ENCODE peak calls at places on chromosomes 16 and 17, in eight cellular contexts. R is AG10803, Y is A549, V is uterus, Q is choroid plexus epithelial cell, F is body of pancreas, Z is AG09319, X is left lung. N is an unnamed sample.

GRCh38 chr16:62829615-62830014 is 793.4 kb upstream of the CDH8 start:
- DNase-seq in R (no peak), Y (no peak), V (no peak), Q (no peak), F (no peak), Z (no peak), X (no peak), N (no peak)

GRCh38 chr17:57962441-57963148 is 7.4 kb upstream of the CUEDC1 start:
- DNase-seq in R (no peak), Y (no peak), V (no peak), Q (no peak), F (no peak), Z (no peak), X (no peak), N (no peak)

GRCh38 chr16:81465375-81465943 is 20.9 kb downstream of the CMIP start:
- DNase-seq in R (no peak), Y (no peak), V (no peak), Q (no peak), F (peak), Z (no peak), X (no peak), N (no peak)

GRCh38 chr16:67024384-67024896 is 4.5 kb upstream of the CBFB start:
- DNase-seq in R (no peak), Y (no peak), V (peak), Q (no peak), F (no peak), Z (no peak), X (no peak), N (no peak)

GRCh38 chr17:81386141-81386645 is 9.1 kb upstream of the BAHCC1 start:
- DNase-seq in R (no peak), Y (no peak), V (no peak), Q (no peak), F (peak), Z (no peak), X (no peak), N (no peak)

GRCh38 chr17:36612323-36612722 is 10.9 kb downstream of the MRM1 start:
- DNase-seq in R (no peak), Y (no peak), V (no peak), Q (no peak), F (no peak), Z (no peak), X (no peak), N (no peak)

GRCh38 chr17:72177738-72178137 is 56.9 kb downstream of the SOX9 start:
- DNase-seq in R (no peak), Y (no peak), V (no peak), Q (no peak), F (no peak), Z (no peak), X (no peak), N (no peak)

GRCh38 chr17:16287563-16288027 is 65.7 kb downstream of the CENPV start:
- DNase-seq in R (peak), Y (peak), V (no peak), Q (peak), F (no peak), Z (peak), X (no peak), N (no peak)

GRCh38 chr17:7572338-7572587 is 7.2 kb upstream of the CD68 start:
- DNase-seq in R (no peak), Y (no peak), V (no peak), Q (no peak), F (no peak), Z (no peak), X (no peak), N (no peak)

GRCh38 chr17:71423871-71424546 is 696.8 kb upstream of the SOX9 start:
- DNase-seq in R (peak), Y (peak), V (no peak), Q (peak), F (no peak), Z (no peak), X (no peak), N (no peak)

GRCh38 chr16:50245417-50246298 is 20.7 kb upstream of the ADCY7 start:
- DNase-seq in R (peak), Y (peak), V (no peak), Q (peak), F (peak), Z (no peak), X (peak), N (peak)

GRCh38 chr17:69417545-69418483 is 3.3 kb downstream of the MAP2K6 start:
- DNase-seq in R (no peak), Y (no peak), V (no peak), Q (peak), F (no peak), Z (no peak), X (no peak), N (no peak)

GRCh38 chr16:22424161-22424937 is 49.9 kb upstream of the CDR2 start:
- DNase-seq in R (peak), Y (no peak), V (peak), Q (no peak), F (peak), Z (peak), X (no peak), N (no peak)

GRCh38 chr17:9252525-9252924 is 231.2 kb downstream of the NTN1 start:
- DNase-seq in R (no peak), Y (no peak), V (no peak), Q (no peak), F (no peak), Z (no peak), X (no peak), N (no peak)

GRCh38 chr17:45430006-45430737 is 2.5 kb downstream of the ARHGAP27 start:
- DNase-seq in R (no peak), Y (no peak), V (no peak), Q (no peak), F (no peak), Z (no peak), X (peak), N (no peak)

GRCh38 chr17:44188757-44189403 is 2.1 kb downstream of the TMUB2 start:
- DNase-seq in R (no peak), Y (no peak), V (no peak), Q (no peak), F (no peak), Z (no peak), X (peak), N (no peak)

GRCh38 chr16:19696312-19696711 is 21.7 kb downstream of the KNOP1 start:
- DNase-seq in R (peak), Y (peak), V (peak), Q (peak), F (peak), Z (peak), X (no peak), N (no peak)

GRCh38 chr17:49516190-49516589 is 21.1 kb downstream of the NGFR start:
- DNase-seq in R (no peak), Y (no peak), V (peak), Q (peak), F (no peak), Z (no peak), X (no peak), N (no peak)

GRCh38 chr16:50440531-50440930 is 71.7 kb upstream of the BRD7 start:
- DNase-seq in R (no peak), Y (no peak), V (no peak), Q (no peak), F (no peak), Z (no peak), X (no peak), N (no peak)

GRCh38 chr16:27179500-27180072 is 23.7 kb upstream of the KDM8 start:
- DNase-seq in R (peak), Y (peak), V (peak), Q (peak), F (peak), Z (no peak), X (peak), N (peak)

GRCh38 chr17:40547079-40547784 is 18.0 kb downstream of the CCR7 start:
- DNase-seq in R (no peak), Y (no peak), V (peak), Q (no peak), F (peak), Z (no peak), X (no peak), N (no peak)

GRCh38 chr17:50062323-50063243 is 6.7 kb downstream of the ITGA3 start:
- DNase-seq in R (peak), Y (peak), V (peak), Q (peak), F (peak), Z (no peak), X (peak), N (no peak)

GRCh38 chr17:38403491-38403890 is 24.8 kb upstream of the ARHGAP23 start:
- DNase-seq in R (peak), Y (peak), V (no peak), Q (peak), F (no peak), Z (no peak), X (no peak), N (no peak)

GRCh38 chr16:23448392-23448791 is 4.6 kb downstream of the COG7 start:
- DNase-seq in R (no peak), Y (peak), V (no peak), Q (peak), F (no peak), Z (no peak), X (no peak), N (no peak)

GRCh38 chr17:3750926-3751325 is 27.2 kb downstream of the HASPIN start:
- DNase-seq in R (no peak), Y (no peak), V (no peak), Q (no peak), F (no peak), Z (no peak), X (no peak), N (no peak)

GRCh38 chr17:82664701-82665182 is 16.5 kb upstream of the WDR45B start:
- DNase-seq in R (no peak), Y (no peak), V (no peak), Q (no peak), F (no peak), Z (no peak), X (peak), N (peak)

GRCh38 chr17:38897671-38898290 is 27.6 kb upstream of the LASP1NB start:
- DNase-seq in R (no peak), Y (no peak), V (no peak), Q (no peak), F (no peak), Z (no peak), X (no peak), N (no peak)

GRCh38 chr17:50889528-50890118 is 23.5 kb upstream of the TOB1 start:
- DNase-seq in R (no peak), Y (no peak), V (no peak), Q (no peak), F (no peak), Z (no peak), X (no peak), N (no peak)

GRCh38 chr16:53901396-53901795 is 197.4 kb downstream of the FTO start:
- DNase-seq in R (no peak), Y (no peak), V (no peak), Q (no peak), F (no peak), Z (no peak), X (no peak), N (no peak)

GRCh38 chr17:63774982-63775290 is 966 bp downstream of the DDX42 start:
- DNase-seq in R (peak), Y (no peak), V (no peak), Q (no peak), F (no peak), Z (no peak), X (no peak), N (no peak)

GRCh38 chr16:6969594-6969993 is 363.1 kb upstream of the RBFOX1 start:
- DNase-seq in R (no peak), Y (no peak), V (no peak), Q (no peak), F (no peak), Z (no peak), X (no peak), N (no peak)

GRCh38 chr17:21689604-21690003 is 2.7 kb upstream of the KCNJ18 start:
- DNase-seq in R (peak), Y (peak), V (peak), Q (peak), F (peak), Z (peak), X (peak), N (no peak)

GRCh38 chr16:75497558-75497957 is 2.3 kb upstream of the CHST6 start:
- DNase-seq in R (no peak), Y (no peak), V (no peak), Q (no peak), F (peak), Z (no peak), X (no peak), N (no peak)

GRCh38 chr16:81581107-81581506 is 136.5 kb downstream of the CMIP start:
- DNase-seq in R (no peak), Y (no peak), V (no peak), Q (no peak), F (no peak), Z (no peak), X (no peak), N (no peak)

GRCh38 chr16:88524973-88525662 is 45.1 kb upstream of the ZC3H18 start:
- DNase-seq in R (no peak), Y (no peak), V (no peak), Q (no peak), F (peak), Z (no peak), X (peak), N (no peak)

GRCh38 chr17:72287586-72287985 is 166.8 kb downstream of the SOX9 start:
- DNase-seq in R (no peak), Y (no peak), V (no peak), Q (peak), F (peak), Z (no peak), X (no peak), N (no peak)

GRCh38 chr17:1744551-1745512 is 2.2 kb downstream of the SERPINF2 start:
- DNase-seq in R (no peak), Y (no peak), V (peak), Q (no peak), F (no peak), Z (no peak), X (no peak), N (no peak)

GRCh38 chr17:44097110-44097810 is 26.2 kb downstream of the HDAC5 start:
- DNase-seq in R (peak), Y (peak), V (no peak), Q (peak), F (peak), Z (no peak), X (no peak), N (no peak)

GRCh38 chr17:75652934-75653549 is 13.9 kb downstream of the RECQL5 start:
- DNase-seq in R (no peak), Y (peak), V (no peak), Q (peak), F (peak), Z (no peak), X (no peak), N (peak)

GRCh38 chr17:73643012-73643845 is 1.0 kb downstream of the SDK2 start:
- DNase-seq in R (no peak), Y (peak), V (no peak), Q (no peak), F (no peak), Z (no peak), X (peak), N (peak)

GRCh38 chr17:73641779-73642580 is 2.3 kb downstream of the SDK2 start:
- DNase-seq in R (no peak), Y (no peak), V (no peak), Q (no peak), F (no peak), Z (no peak), X (no peak), N (no peak)

GRCh38 chr17:73644145-73645049 is at the start of gene SDK2:
- DNase-seq in R (no peak), Y (peak), V (no peak), Q (no peak), F (no peak), Z (no peak), X (peak), N (peak)

GRCh38 chr17:73643846-73644144 is 450 bp downstream of the SDK2 start:
- DNase-seq in R (no peak), Y (no peak), V (no peak), Q (no peak), F (no peak), Z (no peak), X (no peak), N (peak)

DNA sequence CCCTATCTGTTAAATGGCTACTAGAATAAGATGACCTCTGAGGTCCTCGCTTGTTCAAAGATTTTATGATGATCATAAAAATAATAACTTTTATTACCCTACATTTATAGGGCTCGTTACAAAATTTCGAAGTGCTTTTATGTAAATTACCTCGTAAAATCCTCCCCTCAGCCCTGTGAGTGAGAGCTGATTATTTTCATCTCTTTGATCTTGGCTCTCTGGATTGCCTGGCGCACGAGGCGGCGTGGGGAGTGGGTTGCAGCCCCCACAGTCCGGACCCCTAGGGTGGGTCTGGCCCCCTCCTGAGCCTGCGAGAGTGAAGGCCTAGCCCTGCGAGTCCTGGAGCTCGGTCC is 1.6 kb downstream of the SDK2 start:
- DNase-seq in R (no peak), Y (no peak), V (no peak), Q (no peak), F (no peak), Z (no peak), X (no peak), N (no peak)
- TF ChIP-seq CTCF in R (no peak), Y (no peak), V (no peak), Q (no peak), F (no peak), Z (no peak), X (no peak), N (no peak)

DNA sequence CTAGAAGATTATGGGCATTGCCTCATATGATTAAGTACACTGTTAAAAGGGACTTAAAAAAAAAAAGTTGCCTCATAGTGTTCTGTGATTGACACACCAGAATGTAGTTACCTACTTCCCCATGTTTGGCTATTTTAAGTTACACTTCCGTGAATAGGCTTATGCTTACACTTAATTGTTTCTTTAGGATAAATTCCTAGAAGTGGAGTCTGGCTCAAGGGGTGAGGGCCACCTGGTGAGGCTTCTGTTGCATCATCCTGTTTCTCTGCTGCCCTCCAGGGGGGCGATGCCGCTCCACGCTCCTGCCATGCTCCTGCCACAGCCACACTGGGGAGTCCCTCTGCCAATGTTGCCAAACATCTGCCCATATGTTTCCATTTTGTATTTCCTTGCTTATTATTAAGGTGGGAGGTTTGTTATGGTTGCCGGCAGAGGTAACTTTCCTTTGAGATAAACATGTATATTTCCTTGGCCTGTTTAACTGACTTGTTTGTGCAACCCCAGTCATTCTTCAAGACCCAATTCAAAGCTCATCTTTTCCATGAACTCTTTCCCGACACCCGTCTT is 73.1 kb downstream of the KSR1 start:
- DNase-seq in R (no peak), Y (peak), V (no peak), Q (peak), F (peak), Z (no peak), X (peak), N (no peak)
- TF ChIP-seq CTCF in R (no peak), Y (peak), V (no peak), Q (no peak), F (no peak), Z (no peak), X (no peak), N (no peak)

GRCh38 chr16:2716101-2716885 is 3.7 kb downstream of the PRSS27 start:
- DNase-seq in R (no peak), Y (no peak), V (no peak), Q (no peak), F (no peak), Z (no peak), X (no peak), N (no peak)

GRCh38 chr16:2715064-2715463 is 5.0 kb downstream of the PRSS27 start:
- DNase-seq in R (no peak), Y (no peak), V (no peak), Q (no peak), F (no peak), Z (no peak), X (no peak), N (no peak)

GRCh38 chr16:2717360-2718263 is 2.4 kb downstream of the PRSS27 start:
- DNase-seq in R (no peak), Y (no peak), V (no peak), Q (no peak), F (peak), Z (no peak), X (no peak), N (no peak)

GRCh38 chr16:2715519-2715918 is 4.5 kb downstream of the PRSS27 start:
- DNase-seq in R (peak), Y (no peak), V (peak), Q (peak), F (peak), Z (no peak), X (peak), N (peak)

GRCh38 chr16:2716948-2717347 is 3.1 kb downstream of the PRSS27 start:
- DNase-seq in R (no peak), Y (no peak), V (no peak), Q (no peak), F (no peak), Z (no peak), X (no peak), N (no peak)
- TF ChIP-seq CTCF in R (no peak), Y (no peak), V (no peak), Q (no peak), F (no peak), Z (no peak), X (no peak), N (no peak)

GRCh38 chr17:18986541-18987229 is 17.9 kb downstream of the FAM83G start:
- DNase-seq in R (no peak), Y (no peak), V (no peak), Q (no peak), F (no peak), Z (no peak), X (peak), N (no peak)

GRCh38 chr17:18990331-18990730 is 14.2 kb downstream of the FAM83G start:
- DNase-seq in R (no peak), Y (no peak), V (no peak), Q (no peak), F (no peak), Z (no peak), X (peak), N (no peak)

GRCh38 chr17:18987862-18988545 is 16.6 kb downstream of the FAM83G start:
- DNase-seq in R (no peak), Y (no peak), V (no peak), Q (no peak), F (no peak), Z (no peak), X (peak), N (no peak)

GRCh38 chr17:18987230-18987610 is 17.3 kb downstream of the FAM83G start:
- DNase-seq in R (no peak), Y (no peak), V (no peak), Q (no peak), F (no peak), Z (no peak), X (peak), N (no peak)

DNA sequence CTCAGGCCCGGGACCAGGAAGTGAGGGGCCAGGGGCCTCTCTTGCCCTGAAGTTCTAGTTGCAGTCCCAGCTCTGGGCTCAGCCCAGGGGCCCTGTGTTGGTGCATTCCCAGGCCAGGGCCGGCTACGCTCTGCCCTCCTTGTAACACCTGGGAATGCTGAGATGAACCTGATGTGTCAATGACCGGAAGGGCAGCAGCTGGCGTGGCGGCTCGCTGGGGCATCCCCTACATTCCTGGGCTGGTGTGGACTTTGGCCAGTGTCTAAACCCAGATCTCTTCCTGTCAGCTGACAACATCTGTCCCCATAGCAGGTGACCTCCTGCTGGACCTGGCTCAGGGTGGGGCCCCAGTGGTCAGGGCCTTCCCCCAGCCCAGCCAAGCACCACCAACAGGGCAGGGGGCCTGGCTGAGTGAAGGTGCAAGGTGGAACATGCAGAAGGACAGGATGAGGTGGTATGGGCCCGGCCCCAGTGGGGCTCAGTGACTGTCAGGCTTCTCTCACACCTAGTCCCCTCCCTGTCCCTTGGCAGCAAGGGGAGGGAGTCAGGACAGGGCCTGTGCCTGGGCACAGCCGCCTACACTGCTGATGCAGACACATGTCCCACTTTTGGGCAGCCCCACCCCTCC is 15.9 kb downstream of the FAM83G start:
- DNase-seq in R (no peak), Y (peak), V (no peak), Q (no peak), F (peak), Z (no peak), X (peak), N (no peak)
- TF ChIP-seq CTCF in R (no peak), Y (no peak), V (no peak), Q (no peak), F (no peak), Z (no peak), X (no peak), N (no peak)

GRCh38 chr17:34437188-34437587 is 74.2 kb upstream of the CCL1 start:
- DNase-seq in R (no peak), Y (no peak), V (no peak), Q (no peak), F (no peak), Z (no peak), X (no peak), N (no peak)
- TF ChIP-seq CTCF in R (no peak), Y (no peak), V (no peak), Q (no peak), F (no peak), Z (no peak), X (no peak), N (no peak)

GRCh38 chr17:79925242-79925957 is 86.2 kb upstream of the CBX4 start:
- DNase-seq in R (peak), Y (peak), V (no peak), Q (peak), F (peak), Z (peak), X (peak), N (no peak)
- TF ChIP-seq CTCF in R (peak), Y (no peak), V (no peak), Q (peak), F (no peak), Z (peak), X (no peak), N (no peak)